ENCODE peak calls at places on chromosomes 2 and 18, in six cellular contexts. H is GM23248, R is HCT116, Y is PC-3, Q is hepatocyte, I is PC-9. F is an unnamed sample. For H3K27me3, H3K9me2 and H4K20me1, the result is how much of the 10 kb centered on the place peaks cover.

GRCh38 chr2:23386422-23387220 is 1.6 kb downstream of the KLHL29 start:
- DNase-seq in H (peak), R (no peak), Y (peak), Q (peak), I (peak), F (no peak)

GRCh38 chr2:88355486-88355885 is 97.0 kb downstream of the FOXI3 start:
- DNase-seq in H (no peak), R (no peak), Y (no peak), Q (no peak), I (no peak), F (no peak)

GRCh38 chr2:176565641-176566323 is 296.5 kb downstream of the MTX2 start:
- DNase-seq in H (no peak), R (no peak), Y (no peak), Q (no peak), I (no peak), F (no peak)

GRCh38 chr2:30371772-30372373 is 75.2 kb upstream of the LCLAT1 start:
- DNase-seq in H (peak), R (no peak), Y (no peak), Q (no peak), I (no peak), F (no peak)

GRCh38 chr2:149005471-149006077 is 32.9 kb upstream of the LYPD6B start:
- DNase-seq in H (no peak), R (no peak), Y (no peak), Q (no peak), I (no peak), F (no peak)

GRCh38 chr2:216665717-216666116 is 29.6 kb downstream of the IGFBP5 start:
- DNase-seq in H (no peak), R (no peak), Y (peak), Q (peak), I (peak), F (no peak)

GRCh38 chr2:163863073-163863472 is 127.3 kb upstream of the FIGN start:
- DNase-seq in H (no peak), R (no peak), Y (peak), Q (no peak), I (no peak), F (no peak)

GRCh38 chr2:213187833-213188532 is 36.6 kb upstream of the IKZF2 start:
- DNase-seq in H (peak), R (no peak), Y (peak), Q (peak), I (peak), F (no peak)

GRCh38 chr18:5987217-5987616 is 91.9 kb upstream of the TMEM200C start:
- DNase-seq in H (no peak), R (no peak), Y (no peak), Q (no peak), I (no peak), F (no peak)

GRCh38 chr18:35695803-35696202 is 114.3 kb downstream of the GALNT1 start:
- DNase-seq in H (no peak), R (no peak), Y (no peak), Q (no peak), I (no peak), F (no peak)

GRCh38 chr2:10513201-10513600 is 65.1 kb upstream of the ODC1 start:
- DNase-seq in H (no peak), R (no peak), Y (no peak), Q (no peak), I (no peak), F (no peak)

DNA sequence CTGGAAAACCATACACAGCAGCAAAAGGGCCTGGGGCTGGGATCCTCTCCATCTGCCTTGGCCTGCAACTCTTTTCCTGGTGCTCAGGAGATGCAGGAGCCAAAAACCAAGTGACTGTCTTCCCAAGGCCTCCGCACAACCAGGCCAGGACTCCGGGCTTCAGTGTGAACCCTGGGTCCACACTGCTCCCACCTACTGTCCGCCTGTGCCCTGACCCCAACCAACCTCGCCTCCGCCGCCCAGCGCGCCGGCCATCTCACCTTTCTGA is 1.1 kb downstream of the FEV start:
- DNase-seq in H (no peak), R (no peak), Y (no peak), Q (no peak), I (no peak), F (no peak)
- H3K27me3 ChIP-seq in H (half or more), R (under half), Y (half or more), Q (half or more), I (half or more), F (under half)

DNA sequence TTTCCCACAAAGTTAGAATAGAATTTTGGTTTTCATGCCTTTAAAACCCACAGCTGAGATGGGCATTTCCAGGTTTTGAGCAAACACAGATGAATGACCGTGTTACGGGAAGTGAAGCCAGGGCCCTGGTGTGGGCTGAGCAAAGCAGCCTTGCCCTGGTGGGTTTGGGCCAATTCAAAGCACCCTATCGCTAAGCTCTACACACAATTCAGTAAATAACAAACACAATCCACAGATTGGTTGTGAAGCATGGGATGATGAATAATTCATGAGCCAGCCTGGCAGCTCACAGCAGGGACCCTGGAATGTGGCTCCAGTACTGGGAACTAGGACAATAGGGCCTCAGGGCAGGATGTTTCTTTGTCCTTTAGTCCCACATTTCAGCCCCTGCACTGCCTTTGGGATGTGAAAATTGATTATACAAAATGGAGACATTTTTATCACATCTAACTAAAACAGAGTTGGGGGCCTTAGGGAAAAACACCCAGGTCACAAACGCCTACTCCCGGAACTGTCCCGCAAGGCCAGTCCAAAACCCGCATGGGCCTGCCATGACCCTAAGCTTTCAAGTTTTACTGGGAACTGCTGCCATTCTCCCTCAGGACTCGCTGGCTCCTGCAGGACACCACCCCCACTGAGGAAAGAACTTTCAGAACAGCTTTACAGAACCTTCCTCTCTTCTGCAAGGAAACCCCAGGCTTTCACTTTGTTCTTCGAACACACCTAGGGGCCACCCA is 320.2 kb upstream of the HS6ST1 start:
- DNase-seq in H (peak), R (no peak), Y (no peak), Q (no peak), I (no peak), F (no peak)
- H3K9me2 ChIP-seq in H (under half), R (under half), Y (under half), Q (under half), I (under half), F (under half)

GRCh38 chr2:74001121-74001520 is 16.4 kb downstream of the TET3 start:
- DNase-seq in H (peak), R (no peak), Y (peak), Q (no peak), I (no peak), F (no peak)
- H4K20me1 ChIP-seq in H (under half), R (under half), Y (under half), Q (half or more), I (under half), F (half or more)

GRCh38 chr2:95273911-95274290 is 348 bp upstream of the PROM2 start:
- DNase-seq in H (no peak), R (no peak), Y (no peak), Q (no peak), I (no peak), F (no peak)
- H3K27me3 ChIP-seq in H (under half), R (under half), Y (under half), Q (under half), I (under half), F (under half)

GRCh38 chr2:85598594-85599340 is 3.2 kb downstream of the RNF181 start:
- DNase-seq in H (no peak), R (no peak), Y (no peak), Q (no peak), I (no peak), F (no peak)

GRCh38 chr2:85599468-85600234 is 2.8 kb downstream of the TMEM150A start:
- DNase-seq in H (no peak), R (no peak), Y (no peak), Q (no peak), I (no peak), F (no peak)

GRCh38 chr2:85600951-85601770 is 1.3 kb downstream of the TMEM150A start:
- DNase-seq in H (no peak), R (no peak), Y (no peak), Q (no peak), I (no peak), F (peak)

GRCh38 chr2:85601771-85602475 is 575 bp downstream of the TMEM150A start:
- DNase-seq in H (peak), R (no peak), Y (peak), Q (peak), I (no peak), F (peak)

GRCh38 chr2:85600235-85600575 is 2.3 kb downstream of the TMEM150A start:
- DNase-seq in H (no peak), R (no peak), Y (no peak), Q (no peak), I (no peak), F (no peak)
- H3K9me2 ChIP-seq in H (under half), R (under half), Y (under half), Q (under half), I (under half), F (under half)

DNA sequence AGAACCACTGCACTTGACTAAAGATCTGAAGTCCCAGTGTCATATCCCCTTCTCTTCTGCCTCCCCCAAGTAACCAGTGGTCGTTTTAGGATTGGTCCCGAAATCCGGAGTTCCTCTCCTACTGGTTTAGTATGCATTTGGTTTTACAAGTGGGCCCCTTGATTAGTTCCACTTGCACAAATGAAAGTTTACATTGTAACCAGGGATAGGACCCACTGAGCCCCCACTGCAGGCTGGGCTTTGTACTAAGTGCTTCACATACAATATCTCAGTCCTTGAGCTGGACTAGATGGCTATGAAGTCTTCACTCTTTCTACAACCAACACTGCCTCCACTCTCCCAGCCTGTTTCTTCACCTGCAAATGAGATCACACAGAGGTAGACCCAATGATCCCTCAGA is 50.4 kb downstream of the CYRIA start:
- DNase-seq in H (no peak), R (no peak), Y (no peak), Q (no peak), I (no peak), F (no peak)
- H4K20me1 ChIP-seq in H (under half), R (under half), Y (under half), Q (under half), I (under half), F (under half)

GRCh38 chr2:65637061-65637460 is 204.7 kb upstream of the SPRED2 start:
- DNase-seq in H (no peak), R (no peak), Y (no peak), Q (no peak), I (no peak), F (no peak)
- H3K27me3 ChIP-seq in H (under half), R (under half), Y (under half), Q (under half), I (under half), F (under half)

DNA sequence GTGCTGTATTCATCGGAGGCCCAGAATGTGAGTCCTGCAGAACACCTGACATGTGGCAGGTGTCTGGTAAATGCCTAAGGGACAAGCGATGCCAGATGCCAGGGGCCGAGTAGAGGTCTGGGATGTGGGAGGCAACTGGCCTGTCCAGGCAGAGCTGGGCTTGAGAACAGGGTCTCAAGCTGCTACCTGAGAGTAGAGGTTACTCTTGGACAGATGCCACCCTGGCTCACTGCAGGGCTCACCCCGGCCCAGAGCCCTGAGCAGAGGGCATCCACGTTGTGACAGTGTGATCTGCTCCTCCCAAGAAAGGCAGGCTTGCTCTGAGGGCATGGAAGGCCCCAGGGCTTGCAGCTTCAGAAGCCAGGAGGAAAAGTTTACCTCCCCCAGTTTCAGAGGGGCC is 692.0 kb upstream of the ID2 start:
- DNase-seq in H (no peak), R (no peak), Y (no peak), Q (no peak), I (no peak), F (no peak)
- H3K9me2 ChIP-seq in H (under half), R (under half), Y (under half), Q (under half), I (under half), F (under half)

DNA sequence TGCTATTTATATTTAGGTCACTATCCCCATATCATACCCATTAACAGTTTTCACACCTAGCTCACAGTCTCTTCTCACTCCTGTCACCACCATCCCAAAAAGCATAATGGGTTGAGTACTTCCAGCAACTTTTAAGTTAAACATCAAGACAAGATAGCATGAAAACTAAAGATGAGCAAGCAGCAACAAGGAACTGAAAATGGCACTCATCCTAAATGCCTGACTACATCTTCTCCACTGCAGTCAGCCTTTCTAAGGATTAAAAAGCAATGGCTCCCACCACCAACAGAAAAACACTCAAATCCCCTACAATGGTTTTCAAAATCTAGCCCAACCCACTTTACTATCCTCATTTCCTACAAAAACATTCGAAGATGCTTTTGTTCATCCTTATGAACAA is 38.2 kb downstream of the CUL3 start:
- DNase-seq in H (no peak), R (no peak), Y (no peak), Q (no peak), I (no peak), F (no peak)
- H4K20me1 ChIP-seq in H (under half), R (under half), Y (under half), Q (half or more), I (half or more), F (under half)

F was measured in Karpas-422.